ENCODE peak calls at places on chromosomes 2 and 18, in five cellular contexts. B, N, W, S and A are unnamed samples.

GRCh38 chr2:22855081-22855480 is 529.9 kb upstream of the KLHL29 start:
- DNase-seq in B (no peak), N (no peak), W (no peak), S (no peak), A (no peak)

GRCh38 chr2:126660068-126660467 is 4.1 kb downstream of the GYPC start:
- DNase-seq in B (no peak), N (no peak), W (no peak), S (no peak), A (no peak)

GRCh38 chr2:88627055-88627855 is at the start of gene EIF2AK3:
- DNase-seq in B (peak; percentile 95), N (peak; percentile 100), W (peak; percentile 98), S (peak; percentile 99), A (peak; percentile 100)

GRCh38 chr2:20930928-20931327 is 108.0 kb upstream of the LDAH start:
- DNase-seq in B (no peak), N (peak; percentile 62), W (no peak), S (no peak), A (peak; percentile 66)

GRCh38 chr2:109452318-109453305 is 161.2 kb downstream of the SEPTIN10 start:
- DNase-seq in B (no peak), N (no peak), W (no peak), S (no peak), A (no peak)

GRCh38 chr2:106956879-106957278 is 70.9 kb upstream of the ST6GAL2 start:
- DNase-seq in B (no peak), N (peak; percentile 97), W (no peak), S (no peak), A (peak; percentile 87)

GRCh38 chr2:128373346-128374000 is 54.8 kb upstream of the HS6ST1 start:
- DNase-seq in B (no peak), N (no peak), W (no peak), S (no peak), A (no peak)

GRCh38 chr18:37533647-37534565 is 31.7 kb downstream of the CELF4 start:
- DNase-seq in B (no peak), N (peak; percentile 22), W (peak; percentile 18), S (no peak), A (no peak)

GRCh38 chr2:205880048-205880447 is 197.7 kb downstream of the NRP2 start:
- DNase-seq in B (no peak), N (no peak), W (no peak), S (no peak), A (no peak)

GRCh38 chr2:211035548-211036185 is 479.3 kb downstream of the CPS1 start:
- DNase-seq in B (no peak), N (peak; percentile 32), W (no peak), S (peak; percentile 16), A (peak; percentile 59)

GRCh38 chr2:174761837-174762236 is 2.4 kb downstream of the CHRNA1 start:
- DNase-seq in B (no peak), N (no peak), W (no peak), S (no peak), A (no peak)

GRCh38 chr2:110157153-110157793 is 41.7 kb upstream of the MALL start:
- DNase-seq in B (peak; percentile 7), N (peak; percentile 83), W (peak; percentile 42), S (peak; percentile 25), A (peak; percentile 86)

GRCh38 chr2:211368467-211368866 is 812.1 kb downstream of the CPS1 start:
- DNase-seq in B (no peak), N (no peak), W (no peak), S (no peak), A (no peak)

GRCh38 chr2:174223359-174223758 is 25.0 kb downstream of the OLA1 start:
- DNase-seq in B (no peak), N (no peak), W (no peak), S (no peak), A (peak; percentile 10)

GRCh38 chr18:40371673-40372072 is 1583.4 kb upstream of the PIK3C3 start:
- DNase-seq in B (no peak), N (peak; percentile 82), W (no peak), S (no peak), A (peak; percentile 32)

GRCh38 chr18:53117851-53118250 is 777.9 kb downstream of the DCC start:
- DNase-seq in B (no peak), N (no peak), W (no peak), S (no peak), A (no peak)

GRCh38 chr2:237299897-237300296 is 114.1 kb downstream of the COL6A3 start:
- DNase-seq in B (no peak), N (peak; percentile 94), W (no peak), S (no peak), A (peak; percentile 87)

GRCh38 chr2:12717191-12717987 is 653 bp downstream of the TRIB2 start:
- DNase-seq in B (peak; percentile 66), N (peak; percentile 84), W (peak; percentile 40), S (no peak), A (peak; percentile 85)

GRCh38 chr18:78240867-78241266 is 738.8 kb upstream of the SALL3 start:
- DNase-seq in B (no peak), N (no peak), W (no peak), S (no peak), A (no peak)

GRCh38 chr18:61690418-61691138 is 202.2 kb downstream of the RNF152 start:
- DNase-seq in B (no peak), N (no peak), W (no peak), S (no peak), A (no peak)

GRCh38 chr2:67879586-67880290 is 183.1 kb downstream of the C1D start:
- DNase-seq in B (no peak), N (peak; percentile 80), W (no peak), S (no peak), A (peak; percentile 77)

GRCh38 chr2:230873670-230874401 is 9.1 kb downstream of the ITM2C start:
- DNase-seq in B (no peak), N (no peak), W (no peak), S (no peak), A (no peak)

DNA sequence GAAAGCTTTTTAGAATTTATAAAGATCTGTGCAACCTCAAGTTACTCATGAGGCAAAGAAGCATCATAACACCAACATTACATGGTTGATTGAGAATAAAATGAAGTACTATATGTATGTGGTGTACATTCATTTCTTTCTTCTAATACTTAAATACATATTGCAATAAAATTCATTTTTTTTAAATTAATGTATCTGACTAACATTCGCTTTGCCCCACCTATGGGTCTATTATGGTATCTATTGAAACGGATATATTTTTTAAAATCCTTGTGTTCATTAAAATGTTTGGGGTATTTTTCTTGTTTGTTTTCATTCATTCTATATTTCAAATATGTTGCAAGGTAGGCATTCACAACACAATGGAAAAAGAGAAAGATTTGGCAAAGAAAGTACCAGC is 237.5 kb downstream of the DSEL start:
- DNase-seq in B (no peak), N (no peak), W (no peak), S (no peak), A (no peak)
- H3K4me3 ChIP-seq in B (no peak overlapping the region), N (no peak overlapping the region), W (no peak overlapping the region), S (no peak overlapping the region), A (no peak overlapping the region)

GRCh38 chr18:56890632-56891031 is 239.5 kb downstream of the WDR7 start:
- DNase-seq in B (no peak), N (peak; percentile 87), W (peak; percentile 3), S (no peak), A (peak; percentile 95)
- H3K4me3 ChIP-seq in B (no peak overlapping the region), N (peak overlapping the region; percentile 20), W (no peak overlapping the region), S (no peak overlapping the region), A (no peak overlapping the region)

GRCh38 chr2:192150166-192150565 is 44.6 kb downstream of the TMEFF2 start:
- DNase-seq in B (no peak), N (no peak), W (no peak), S (no peak), A (no peak)
- H3K4me3 ChIP-seq in B (no peak overlapping the region), N (no peak overlapping the region), W (no peak overlapping the region), S (no peak overlapping the region), A (no peak overlapping the region)

GRCh38 chr2:183998797-183999190 is 599.5 kb upstream of the ZNF804A start:
- DNase-seq in B (no peak), N (no peak), W (no peak), S (no peak), A (no peak)
- H3K4me3 ChIP-seq in B (no peak overlapping the region), N (no peak overlapping the region), W (no peak overlapping the region), S (no peak overlapping the region), A (no peak overlapping the region)

DNA sequence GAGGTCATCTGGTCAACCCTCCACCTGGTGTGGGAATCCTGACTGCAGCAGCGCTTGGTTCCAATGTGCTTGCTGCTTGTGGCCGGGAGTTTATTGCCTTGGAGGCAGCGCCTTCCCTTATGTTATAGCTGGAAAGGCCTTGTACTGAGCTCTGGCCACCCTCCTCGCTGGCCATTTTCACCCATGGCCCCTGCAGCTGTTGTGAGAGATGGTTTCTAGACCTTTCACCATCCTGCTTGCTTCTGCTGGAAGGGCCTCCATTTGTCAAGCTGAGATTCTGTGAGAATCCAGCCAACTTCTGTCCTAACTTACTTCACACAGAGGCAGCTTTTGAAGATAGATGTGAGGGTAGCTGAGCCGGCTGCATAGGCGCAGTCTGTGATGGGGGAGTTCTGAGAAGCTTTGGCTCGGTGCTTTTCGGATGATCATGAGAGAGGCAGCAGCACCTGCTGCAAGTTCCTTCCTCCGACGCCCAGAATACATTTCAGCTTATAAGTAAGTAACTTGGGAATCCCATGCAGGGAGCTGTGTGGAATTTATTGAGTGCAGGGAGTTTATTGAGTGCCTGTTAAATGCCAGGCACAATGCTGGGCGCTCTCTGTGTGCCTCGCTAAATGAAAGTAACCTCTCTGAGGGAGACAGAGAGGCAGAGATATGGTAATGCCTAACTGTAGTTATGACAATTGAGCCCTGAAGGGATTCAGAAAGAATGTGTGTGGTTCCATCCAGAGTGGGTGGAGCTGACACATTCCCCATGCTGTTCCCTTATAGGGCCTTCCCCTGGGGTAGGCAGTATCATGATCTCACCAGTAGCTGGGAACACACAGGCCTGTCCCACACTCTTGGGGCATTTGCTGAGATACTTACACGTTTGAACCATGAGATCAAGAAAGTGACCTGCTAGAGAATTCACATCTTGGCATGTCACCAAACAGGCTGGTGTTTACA is 8.9 kb downstream of the CTIF start:
- DNase-seq in B (no peak), N (peak; percentile 96), W (no peak), S (no peak), A (peak; percentile 86)
- H3K4me3 ChIP-seq in B (no peak overlapping the region), N (peak overlapping the region; percentile 56), W (no peak overlapping the region), S (no peak overlapping the region), A (no peak overlapping the region)